ENCODE peak calls at places on chromosome 22, in seven cellular contexts. One of them, this sample, is unnamed.

GRCh38 chr22:21961886-21962654 is 9.4 kb upstream of the PPM1F start:
- DNase-seq in SK-N-SH: no peak
- DNase-seq in GM04504: peak; percentile 29
- DNase-seq in activated CD8-positive, alpha-beta T cell treated with anti-CD3 and anti-CD28 coated beads for 36 hours: no peak
- DNase-seq in HuH-7.5: no peak
- DNase-seq in heart right ventricle: no peak
- DNase-seq in fibroblast of pulmonary artery: no peak
- DNase-seq in this sample: no peak

GRCh38 chr22:38271927-38272372 is 860 bp downstream of the TMEM184B start:
- DNase-seq in GM04504: no peak
- DNase-seq in heart right ventricle: no peak
- DNase-seq in activated CD8-positive, alpha-beta T cell treated with anti-CD3 and anti-CD28 coated beads for 36 hours: no peak
- DNase-seq in fibroblast of pulmonary artery: no peak
- DNase-seq in HuH-7.5: no peak
- DNase-seq in SK-N-SH: no peak
- DNase-seq in this sample: no peak

GRCh38 chr22:35717572-35717971 is at the start of gene APOL5:
- DNase-seq in HuH-7.5: no peak
- DNase-seq in GM04504: no peak
- DNase-seq in SK-N-SH: no peak
- DNase-seq in fibroblast of pulmonary artery: no peak
- DNase-seq in activated CD8-positive, alpha-beta T cell treated with anti-CD3 and anti-CD28 coated beads for 36 hours: no peak
- DNase-seq in heart right ventricle: no peak
- DNase-seq in this sample: no peak

GRCh38 chr22:49103314-49104052 is 724.2 kb downstream of the BRD1 start:
- DNase-seq in SK-N-SH: peak; percentile 73
- DNase-seq in activated CD8-positive, alpha-beta T cell treated with anti-CD3 and anti-CD28 coated beads for 36 hours: no peak
- DNase-seq in heart right ventricle: no peak
- DNase-seq in GM04504: no peak
- DNase-seq in HuH-7.5: no peak
- DNase-seq in fibroblast of pulmonary artery: no peak
- DNase-seq in this sample: no peak

GRCh38 chr22:43867839-43868652 is 5.7 kb upstream of the SULT4A1 start:
- DNase-seq in SK-N-SH: no peak
- DNase-seq in heart right ventricle: peak; percentile 71
- DNase-seq in HuH-7.5: peak; percentile 69
- DNase-seq in activated CD8-positive, alpha-beta T cell treated with anti-CD3 and anti-CD28 coated beads for 36 hours: peak; percentile 34
- DNase-seq in fibroblast of pulmonary artery: peak; percentile 70
- DNase-seq in GM04504: peak; percentile 25
- DNase-seq in this sample: peak; percentile 54

GRCh38 chr22:34454598-34454997 is 534.3 kb upstream of the LARGE1 start:
- DNase-seq in SK-N-SH: no peak
- DNase-seq in activated CD8-positive, alpha-beta T cell treated with anti-CD3 and anti-CD28 coated beads for 36 hours: no peak
- DNase-seq in GM04504: no peak
- DNase-seq in fibroblast of pulmonary artery: no peak
- DNase-seq in HuH-7.5: no peak
- DNase-seq in heart right ventricle: no peak
- DNase-seq in this sample: no peak

GRCh38 chr22:25388866-25389540 is 169.6 kb downstream of the CRYBB2 start:
- DNase-seq in GM04504: no peak
- DNase-seq in fibroblast of pulmonary artery: no peak
- DNase-seq in activated CD8-positive, alpha-beta T cell treated with anti-CD3 and anti-CD28 coated beads for 36 hours: peak; percentile 37
- DNase-seq in HuH-7.5: no peak
- DNase-seq in SK-N-SH: no peak
- DNase-seq in heart right ventricle: no peak
- DNase-seq in this sample: no peak

GRCh38 chr22:46432164-46433068 is 96.9 kb downstream of the TRMU start:
- DNase-seq in SK-N-SH: no peak
- DNase-seq in fibroblast of pulmonary artery: no peak
- DNase-seq in HuH-7.5: no peak
- DNase-seq in GM04504: no peak
- DNase-seq in heart right ventricle: no peak
- DNase-seq in activated CD8-positive, alpha-beta T cell treated with anti-CD3 and anti-CD28 coated beads for 36 hours: peak; percentile 53
- DNase-seq in this sample: no peak

GRCh38 chr22:28812491-28812890 is 12.1 kb upstream of the XBP1 start:
- DNase-seq in fibroblast of pulmonary artery: no peak
- DNase-seq in activated CD8-positive, alpha-beta T cell treated with anti-CD3 and anti-CD28 coated beads for 36 hours: no peak
- DNase-seq in SK-N-SH: no peak
- DNase-seq in HuH-7.5: no peak
- DNase-seq in heart right ventricle: no peak
- DNase-seq in GM04504: no peak
- DNase-seq in this sample: no peak